ENCODE peak calls at places on chromosomes 11 and 22, in nine cellular contexts. R is stimulated activated CD4-positive, alpha-beta T cell treated with anti-CD3 and anti-CD28 coated beads, Interleukin-2, amount 100 ng/mL, for 48 hours; X is GM04503; E is GM13977; K is NCI-H2081; V is HS-5; Q is AML-193; Y is OCI-M1; D is GM23248. B is an unnamed sample.

GRCh38 chr11:113014262-113014661 is 53.0 kb downstream of the NCAM1 start:
- DNase-seq in R (no peak), X (no peak), E (no peak), K (peak), V (no peak), Q (no peak), Y (no peak), D (peak), B (no peak)

GRCh38 chr11:33257897-33258630 is 883 bp downstream of the HIPK3 start:
- DNase-seq in R (peak), X (peak), E (peak), K (peak), V (peak), Q (peak), Y (peak), D (peak), B (peak)

GRCh38 chr22:29022101-29022817 is 39.4 kb downstream of the C22orf31 start:
- DNase-seq in R (no peak), X (no peak), E (no peak), K (no peak), V (no peak), Q (no peak), Y (no peak), D (no peak), B (no peak)

GRCh38 chr11:84564867-84565184 is 1062.3 kb downstream of the DLG2 start:
- DNase-seq in R (no peak), X (no peak), E (no peak), K (no peak), V (no peak), Q (no peak), Y (no peak), D (no peak), B (no peak)

GRCh38 chr11:720642-721346 is 14.8 kb downstream of the EPS8L2 start:
- DNase-seq in R (peak), X (no peak), E (peak), K (no peak), V (no peak), Q (no peak), Y (no peak), D (no peak), B (peak)

GRCh38 chr11:72347691-72348090 is 86.6 kb downstream of the CLPB start:
- DNase-seq in R (no peak), X (no peak), E (no peak), K (no peak), V (no peak), Q (no peak), Y (peak), D (no peak), B (no peak)

GRCh38 chr22:41522813-41523212 is 21.5 kb downstream of the POLR3H start:
- DNase-seq in R (no peak), X (no peak), E (no peak), K (no peak), V (no peak), Q (no peak), Y (no peak), D (no peak), B (no peak)

GRCh38 chr11:134802116-134802515 is 390.1 kb upstream of the B3GAT1 start:
- DNase-seq in R (no peak), X (no peak), E (no peak), K (no peak), V (no peak), Q (no peak), Y (no peak), D (no peak), B (no peak)

GRCh38 chr22:20427104-20427944 is 10.3 kb downstream of the SCARF2 start:
- DNase-seq in R (no peak), X (no peak), E (peak), K (no peak), V (no peak), Q (no peak), Y (no peak), D (no peak), B (no peak)

GRCh38 chr11:128496684-128497056 is 90.7 kb downstream of the ETS1 start:
- DNase-seq in R (no peak), X (no peak), E (no peak), K (peak), V (no peak), Q (no peak), Y (no peak), D (peak), B (no peak)

GRCh38 chr11:95150977-95151684 is 61.5 kb downstream of the ENDOD1 start:
- DNase-seq in R (peak), X (no peak), E (peak), K (peak), V (peak), Q (peak), Y (peak), D (peak), B (peak)

GRCh38 chr22:22995166-22995565 is 75.2 kb upstream of the GNAZ start:
- DNase-seq in R (no peak), X (no peak), E (no peak), K (peak), V (no peak), Q (no peak), Y (no peak), D (no peak), B (no peak)

GRCh38 chr22:39601180-39601535 is 30.6 kb downstream of the CACNA1I start:
- DNase-seq in R (no peak), X (no peak), E (no peak), K (no peak), V (no peak), Q (no peak), Y (no peak), D (no peak), B (peak)

GRCh38 chr11:118046051-118046963 is 30.6 kb upstream of the TMPRSS4 start:
- DNase-seq in R (peak), X (no peak), E (no peak), K (no peak), V (no peak), Q (no peak), Y (peak), D (no peak), B (no peak)

GRCh38 chr11:116404143-116404800 is 368.5 kb downstream of the BUD13 start:
- DNase-seq in R (no peak), X (no peak), E (no peak), K (no peak), V (no peak), Q (no peak), Y (no peak), D (no peak), B (no peak)

GRCh38 chr22:43487311-43488030 is 75.7 kb downstream of the MPPED1 start:
- DNase-seq in R (no peak), X (no peak), E (no peak), K (no peak), V (no peak), Q (no peak), Y (no peak), D (no peak), B (no peak)

GRCh38 chr11:64419818-64420485 is 61.0 kb downstream of the RPS6KA4 start:
- DNase-seq in R (no peak), X (peak), E (no peak), K (no peak), V (no peak), Q (no peak), Y (no peak), D (peak), B (no peak)

GRCh38 chr22:48237466-48237865 is 1475.0 kb downstream of the TBC1D22A start:
- DNase-seq in R (no peak), X (no peak), E (no peak), K (no peak), V (no peak), Q (no peak), Y (no peak), D (no peak), B (no peak)

GRCh38 chr11:17117262-17117661 is 39.8 kb upstream of the RPS13 start:
- DNase-seq in R (no peak), X (no peak), E (no peak), K (no peak), V (no peak), Q (no peak), Y (no peak), D (no peak), B (no peak)

GRCh38 chr11:11789735-11790369 is 51.9 kb upstream of the USP47 start:
- DNase-seq in R (no peak), X (no peak), E (no peak), K (no peak), V (no peak), Q (peak), Y (peak), D (peak), B (no peak)

GRCh38 chr11:72584933-72585597 is 89.2 kb downstream of the PDE2A start:
- DNase-seq in R (no peak), X (no peak), E (no peak), K (no peak), V (no peak), Q (no peak), Y (no peak), D (no peak), B (no peak)

GRCh38 chr11:10496296-10496936 is 41.4 kb downstream of the AMPD3 start:
- DNase-seq in R (no peak), X (no peak), E (peak), K (no peak), V (no peak), Q (no peak), Y (no peak), D (no peak), B (no peak)

GRCh38 chr11:44213148-44213547 is 96.8 kb downstream of the ALX4 start:
- DNase-seq in R (no peak), X (no peak), E (no peak), K (no peak), V (no peak), Q (no peak), Y (no peak), D (no peak), B (no peak)

GRCh38 chr11:121337078-121337477 is 44.5 kb downstream of the SC5D start:
- DNase-seq in R (no peak), X (no peak), E (no peak), K (no peak), V (no peak), Q (no peak), Y (no peak), D (no peak), B (no peak)

GRCh38 chr11:118339281-118340045 is 3.0 kb downstream of the CD3D start:
- DNase-seq in R (no peak), X (no peak), E (no peak), K (no peak), V (no peak), Q (no peak), Y (no peak), D (no peak), B (no peak)

GRCh38 chr11:134592391-134592990 is 180.4 kb upstream of the B3GAT1 start:
- DNase-seq in R (peak), X (no peak), E (no peak), K (peak), V (no peak), Q (peak), Y (peak), D (no peak), B (no peak)

GRCh38 chr22:45726081-45726480 is 54.4 kb downstream of the ATXN10 start:
- DNase-seq in R (no peak), X (no peak), E (no peak), K (no peak), V (no peak), Q (no peak), Y (no peak), D (no peak), B (no peak)

GRCh38 chr11:86632499-86633269 is 39.7 kb downstream of the ME3 start:
- DNase-seq in R (peak), X (peak), E (no peak), K (no peak), V (peak), Q (peak), Y (no peak), D (peak), B (no peak)

GRCh38 chr11:118529584-118530175 is 1.3 kb upstream of the TMEM25 start:
- DNase-seq in R (no peak), X (no peak), E (no peak), K (no peak), V (no peak), Q (no peak), Y (no peak), D (no peak), B (no peak)

GRCh38 chr11:65060913-65061408 is 2.6 kb upstream of the NAALADL1 start:
- DNase-seq in R (no peak), X (no peak), E (no peak), K (no peak), V (no peak), Q (no peak), Y (peak), D (peak), B (no peak)

GRCh38 chr11:103325686-103326069 is 216.5 kb downstream of the DYNC2H1 start:
- DNase-seq in R (no peak), X (no peak), E (no peak), K (no peak), V (no peak), Q (no peak), Y (no peak), D (no peak), B (no peak)

GRCh38 chr11:29343465-29344333 is 673.1 kb downstream of the KCNA4 start:
- DNase-seq in R (peak), X (no peak), E (peak), K (peak), V (no peak), Q (peak), Y (peak), D (peak), B (peak)

GRCh38 chr11:105579111-105579510 is 30.8 kb upstream of the GRIA4 start:
- DNase-seq in R (no peak), X (no peak), E (no peak), K (no peak), V (no peak), Q (no peak), Y (no peak), D (no peak), B (no peak)

GRCh38 chr11:8698379-8698851 is 15.8 kb downstream of the RPL27A start:
- DNase-seq in R (no peak), X (no peak), E (no peak), K (no peak), V (no peak), Q (no peak), Y (no peak), D (no peak), B (no peak)

GRCh38 chr11:133711545-133711944 is 133.8 kb downstream of the SPATA19 start:
- DNase-seq in R (no peak), X (no peak), E (no peak), K (no peak), V (no peak), Q (no peak), Y (no peak), D (no peak), B (no peak)

GRCh38 chr11:95994340-95994728 is 70.4 kb upstream of the MTMR2 start:
- DNase-seq in R (no peak), X (no peak), E (no peak), K (no peak), V (no peak), Q (no peak), Y (no peak), D (no peak), B (no peak)

GRCh38 chr11:69122642-69123431 is 32.9 kb upstream of the SMIM38 start:
- DNase-seq in R (peak), X (peak), E (peak), K (no peak), V (peak), Q (no peak), Y (peak), D (peak), B (no peak)

GRCh38 chr22:37784829-37785495 is 22.8 kb upstream of the GCAT start:
- DNase-seq in R (no peak), X (no peak), E (no peak), K (no peak), V (no peak), Q (no peak), Y (no peak), D (no peak), B (no peak)

GRCh38 chr11:121415861-121416260 is 36.3 kb upstream of the SORL1 start:
- DNase-seq in R (no peak), X (no peak), E (no peak), K (no peak), V (no peak), Q (no peak), Y (no peak), D (peak), B (no peak)

GRCh38 chr11:33634291-33634834 is 66.3 kb downstream of the C11orf91 start:
- DNase-seq in R (no peak), X (no peak), E (no peak), K (no peak), V (peak), Q (no peak), Y (no peak), D (peak), B (no peak)